ENCODE peak calls at places on chromosomes 12 and 14, in eight cellular contexts. One of them, this sample, is unnamed.

GRCh38 chr12:69042970-69043369 is 110.0 kb upstream of the CPM start:
- DNase-seq in lung: peak
- DNase-seq in NCI-H460: no peak
- DNase-seq in brain microvascular endothelial cell: no peak
- DNase-seq in G401: no peak
- DNase-seq in NCI-H1092: no peak
- DNase-seq in stimulated activated CD4-positive, alpha-beta T cell treated with anti-CD3 and anti-CD28 coated beads, Interleukin-2, amount 100 ng/mL, for 4 hours: no peak
- DNase-seq in mucosa of gallbladder: no peak
- DNase-seq in this sample: no peak

GRCh38 chr14:80364274-80364673 is 153.0 kb upstream of the DIO2 start:
- DNase-seq in brain microvascular endothelial cell: no peak
- DNase-seq in lung: no peak
- DNase-seq in NCI-H460: peak
- DNase-seq in G401: no peak
- DNase-seq in mucosa of gallbladder: no peak
- DNase-seq in NCI-H1092: peak
- DNase-seq in stimulated activated CD4-positive, alpha-beta T cell treated with anti-CD3 and anti-CD28 coated beads, Interleukin-2, amount 100 ng/mL, for 4 hours: no peak
- DNase-seq in this sample: no peak

GRCh38 chr12:107760207-107760816 is 625 bp downstream of the PRDM4 start:
- DNase-seq in stimulated activated CD4-positive, alpha-beta T cell treated with anti-CD3 and anti-CD28 coated beads, Interleukin-2, amount 100 ng/mL, for 4 hours: no peak
- DNase-seq in NCI-H460: no peak
- DNase-seq in mucosa of gallbladder: peak
- DNase-seq in NCI-H1092: peak
- DNase-seq in G401: peak
- DNase-seq in lung: peak
- DNase-seq in brain microvascular endothelial cell: no peak
- DNase-seq in this sample: peak

GRCh38 chr12:128761305-128761880 is 62.4 kb downstream of the SLC15A4 start:
- DNase-seq in lung: no peak
- DNase-seq in NCI-H460: no peak
- DNase-seq in mucosa of gallbladder: no peak
- DNase-seq in stimulated activated CD4-positive, alpha-beta T cell treated with anti-CD3 and anti-CD28 coated beads, Interleukin-2, amount 100 ng/mL, for 4 hours: no peak
- DNase-seq in NCI-H1092: no peak
- DNase-seq in brain microvascular endothelial cell: no peak
- DNase-seq in G401: peak
- DNase-seq in this sample: no peak

GRCh38 chr12:59076611-59077010 is 156.3 kb upstream of the LRIG3 start:
- DNase-seq in G401: no peak
- DNase-seq in stimulated activated CD4-positive, alpha-beta T cell treated with anti-CD3 and anti-CD28 coated beads, Interleukin-2, amount 100 ng/mL, for 4 hours: no peak
- DNase-seq in brain microvascular endothelial cell: no peak
- DNase-seq in NCI-H460: no peak
- DNase-seq in lung: no peak
- DNase-seq in NCI-H1092: no peak
- DNase-seq in mucosa of gallbladder: no peak
- DNase-seq in this sample: no peak

GRCh38 chr14:104416383-104416782 is 163.2 kb upstream of the C14orf180 start:
- DNase-seq in NCI-H1092: no peak
- DNase-seq in G401: no peak
- DNase-seq in NCI-H460: no peak
- DNase-seq in mucosa of gallbladder: no peak
- DNase-seq in stimulated activated CD4-positive, alpha-beta T cell treated with anti-CD3 and anti-CD28 coated beads, Interleukin-2, amount 100 ng/mL, for 4 hours: no peak
- DNase-seq in brain microvascular endothelial cell: no peak
- DNase-seq in lung: no peak
- DNase-seq in this sample: no peak

GRCh38 chr14:99587463-99588278 is 16.3 kb downstream of the CCDC85C start:
- DNase-seq in mucosa of gallbladder: no peak
- DNase-seq in NCI-H1092: no peak
- DNase-seq in lung: no peak
- DNase-seq in NCI-H460: no peak
- DNase-seq in G401: peak
- DNase-seq in stimulated activated CD4-positive, alpha-beta T cell treated with anti-CD3 and anti-CD28 coated beads, Interleukin-2, amount 100 ng/mL, for 4 hours: no peak
- DNase-seq in brain microvascular endothelial cell: no peak
- DNase-seq in this sample: no peak

GRCh38 chr12:3704512-3705348 is 48.2 kb downstream of the CRACR2A start:
- DNase-seq in G401: peak
- DNase-seq in NCI-H460: no peak
- DNase-seq in brain microvascular endothelial cell: peak
- DNase-seq in NCI-H1092: no peak
- DNase-seq in stimulated activated CD4-positive, alpha-beta T cell treated with anti-CD3 and anti-CD28 coated beads, Interleukin-2, amount 100 ng/mL, for 4 hours: no peak
- DNase-seq in mucosa of gallbladder: no peak
- DNase-seq in lung: no peak
- DNase-seq in this sample: no peak

GRCh38 chr14:23881292-23881691 is 72.3 kb upstream of the DHRS4 start:
- DNase-seq in NCI-H1092: no peak
- DNase-seq in brain microvascular endothelial cell: no peak
- DNase-seq in stimulated activated CD4-positive, alpha-beta T cell treated with anti-CD3 and anti-CD28 coated beads, Interleukin-2, amount 100 ng/mL, for 4 hours: no peak
- DNase-seq in NCI-H460: no peak
- DNase-seq in lung: no peak
- DNase-seq in G401: no peak
- DNase-seq in mucosa of gallbladder: no peak
- DNase-seq in this sample: no peak

GRCh38 chr12:110345176-110345651 is 58.3 kb downstream of the ANAPC7 start:
- DNase-seq in NCI-H460: no peak
- DNase-seq in brain microvascular endothelial cell: no peak
- DNase-seq in mucosa of gallbladder: peak
- DNase-seq in lung: no peak
- DNase-seq in G401: no peak
- DNase-seq in NCI-H1092: no peak
- DNase-seq in stimulated activated CD4-positive, alpha-beta T cell treated with anti-CD3 and anti-CD28 coated beads, Interleukin-2, amount 100 ng/mL, for 4 hours: no peak
- DNase-seq in this sample: no peak

GRCh38 chr14:71532349-71532748 is 399.9 kb upstream of the RGS6 start:
- DNase-seq in G401: no peak
- DNase-seq in NCI-H1092: no peak
- DNase-seq in mucosa of gallbladder: no peak
- DNase-seq in lung: no peak
- DNase-seq in stimulated activated CD4-positive, alpha-beta T cell treated with anti-CD3 and anti-CD28 coated beads, Interleukin-2, amount 100 ng/mL, for 4 hours: no peak
- DNase-seq in brain microvascular endothelial cell: peak
- DNase-seq in NCI-H460: no peak
- DNase-seq in this sample: no peak

GRCh38 chr12:58727526-58727925 is 192.8 kb downstream of the LRIG3 start:
- DNase-seq in lung: no peak
- DNase-seq in G401: no peak
- DNase-seq in brain microvascular endothelial cell: no peak
- DNase-seq in mucosa of gallbladder: no peak
- DNase-seq in NCI-H460: no peak
- DNase-seq in stimulated activated CD4-positive, alpha-beta T cell treated with anti-CD3 and anti-CD28 coated beads, Interleukin-2, amount 100 ng/mL, for 4 hours: no peak
- DNase-seq in NCI-H1092: no peak
- DNase-seq in this sample: no peak

GRCh38 chr12:68310370-68310769 is 21.8 kb downstream of the MDM1 start:
- DNase-seq in brain microvascular endothelial cell: peak
- DNase-seq in G401: no peak
- DNase-seq in NCI-H1092: no peak
- DNase-seq in lung: no peak
- DNase-seq in mucosa of gallbladder: no peak
- DNase-seq in NCI-H460: no peak
- DNase-seq in stimulated activated CD4-positive, alpha-beta T cell treated with anti-CD3 and anti-CD28 coated beads, Interleukin-2, amount 100 ng/mL, for 4 hours: no peak
- DNase-seq in this sample: no peak

GRCh38 chr12:120015313-120015712 is 26.3 kb downstream of the BICDL1 start:
- DNase-seq in NCI-H460: no peak
- DNase-seq in G401: no peak
- DNase-seq in brain microvascular endothelial cell: no peak
- DNase-seq in lung: no peak
- DNase-seq in stimulated activated CD4-positive, alpha-beta T cell treated with anti-CD3 and anti-CD28 coated beads, Interleukin-2, amount 100 ng/mL, for 4 hours: peak
- DNase-seq in NCI-H1092: no peak
- DNase-seq in mucosa of gallbladder: no peak
- DNase-seq in this sample: no peak

GRCh38 chr14:25048170-25049126 is 1.5 kb downstream of the STXBP6 start:
- DNase-seq in NCI-H1092: no peak
- DNase-seq in NCI-H460: no peak
- DNase-seq in mucosa of gallbladder: peak
- DNase-seq in stimulated activated CD4-positive, alpha-beta T cell treated with anti-CD3 and anti-CD28 coated beads, Interleukin-2, amount 100 ng/mL, for 4 hours: no peak
- DNase-seq in lung: no peak
- DNase-seq in brain microvascular endothelial cell: no peak
- DNase-seq in G401: no peak
- DNase-seq in this sample: no peak

GRCh38 chr14:58584383-58584782 is 53.4 kb upstream of the DACT1 start:
- DNase-seq in brain microvascular endothelial cell: no peak
- DNase-seq in G401: no peak
- DNase-seq in NCI-H460: no peak
- DNase-seq in NCI-H1092: no peak
- DNase-seq in stimulated activated CD4-positive, alpha-beta T cell treated with anti-CD3 and anti-CD28 coated beads, Interleukin-2, amount 100 ng/mL, for 4 hours: no peak
- DNase-seq in lung: no peak
- DNase-seq in mucosa of gallbladder: no peak
- DNase-seq in this sample: no peak

GRCh38 chr12:1047898-1048660 is 57.1 kb downstream of the ERC1 start:
- DNase-seq in lung: no peak
- DNase-seq in NCI-H1092: no peak
- DNase-seq in brain microvascular endothelial cell: no peak
- DNase-seq in G401: peak
- DNase-seq in stimulated activated CD4-positive, alpha-beta T cell treated with anti-CD3 and anti-CD28 coated beads, Interleukin-2, amount 100 ng/mL, for 4 hours: no peak
- DNase-seq in mucosa of gallbladder: no peak
- DNase-seq in NCI-H460: no peak
- DNase-seq in this sample: peak

GRCh38 chr12:114215766-114216165 is 190.2 kb downstream of the TBX5 start:
- DNase-seq in lung: no peak
- DNase-seq in mucosa of gallbladder: no peak
- DNase-seq in G401: no peak
- DNase-seq in NCI-H460: no peak
- DNase-seq in NCI-H1092: no peak
- DNase-seq in stimulated activated CD4-positive, alpha-beta T cell treated with anti-CD3 and anti-CD28 coated beads, Interleukin-2, amount 100 ng/mL, for 4 hours: no peak
- DNase-seq in brain microvascular endothelial cell: no peak
- DNase-seq in this sample: no peak

GRCh38 chr14:28772613-28773012 is 6.0 kb downstream of the FOXG1 start:
- DNase-seq in stimulated activated CD4-positive, alpha-beta T cell treated with anti-CD3 and anti-CD28 coated beads, Interleukin-2, amount 100 ng/mL, for 4 hours: no peak
- DNase-seq in G401: no peak
- DNase-seq in brain microvascular endothelial cell: no peak
- DNase-seq in NCI-H1092: peak
- DNase-seq in mucosa of gallbladder: no peak
- DNase-seq in lung: no peak
- DNase-seq in NCI-H460: no peak
- DNase-seq in this sample: no peak

GRCh38 chr14:50605776-50606175 is 45.8 kb downstream of the ATL1 start:
- DNase-seq in lung: no peak
- DNase-seq in NCI-H1092: no peak
- DNase-seq in G401: no peak
- DNase-seq in NCI-H460: no peak
- DNase-seq in brain microvascular endothelial cell: peak
- DNase-seq in stimulated activated CD4-positive, alpha-beta T cell treated with anti-CD3 and anti-CD28 coated beads, Interleukin-2, amount 100 ng/mL, for 4 hours: no peak
- DNase-seq in mucosa of gallbladder: no peak
- DNase-seq in this sample: no peak

GRCh38 chr14:65949711-65950516 is 536.3 kb upstream of the CCDC196 start:
- DNase-seq in G401: peak
- DNase-seq in mucosa of gallbladder: peak
- DNase-seq in stimulated activated CD4-positive, alpha-beta T cell treated with anti-CD3 and anti-CD28 coated beads, Interleukin-2, amount 100 ng/mL, for 4 hours: no peak
- DNase-seq in brain microvascular endothelial cell: peak
- DNase-seq in NCI-H460: no peak
- DNase-seq in lung: peak
- DNase-seq in NCI-H1092: peak
- DNase-seq in this sample: peak

GRCh38 chr14:101789222-101789621 is 27.7 kb downstream of the PPP2R5C start:
- DNase-seq in brain microvascular endothelial cell: no peak
- DNase-seq in stimulated activated CD4-positive, alpha-beta T cell treated with anti-CD3 and anti-CD28 coated beads, Interleukin-2, amount 100 ng/mL, for 4 hours: no peak
- DNase-seq in lung: no peak
- DNase-seq in NCI-H460: no peak
- DNase-seq in mucosa of gallbladder: no peak
- DNase-seq in G401: peak
- DNase-seq in NCI-H1092: no peak
- DNase-seq in this sample: peak

GRCh38 chr14:99314623-99315022 is 42.6 kb upstream of the BCL11B start:
- DNase-seq in mucosa of gallbladder: no peak
- DNase-seq in lung: no peak
- DNase-seq in brain microvascular endothelial cell: no peak
- DNase-seq in stimulated activated CD4-positive, alpha-beta T cell treated with anti-CD3 and anti-CD28 coated beads, Interleukin-2, amount 100 ng/mL, for 4 hours: no peak
- DNase-seq in G401: no peak
- DNase-seq in NCI-H460: no peak
- DNase-seq in NCI-H1092: no peak
- DNase-seq in this sample: no peak

GRCh38 chr14:101953151-101953550 is 11.2 kb upstream of the DYNC1H1 start:
- DNase-seq in stimulated activated CD4-positive, alpha-beta T cell treated with anti-CD3 and anti-CD28 coated beads, Interleukin-2, amount 100 ng/mL, for 4 hours: no peak
- DNase-seq in mucosa of gallbladder: no peak
- DNase-seq in lung: no peak
- DNase-seq in NCI-H1092: no peak
- DNase-seq in NCI-H460: no peak
- DNase-seq in brain microvascular endothelial cell: no peak
- DNase-seq in G401: no peak
- DNase-seq in this sample: peak

GRCh38 chr14:94636744-94637412 is 24.7 kb downstream of the SERPINA3 start:
- DNase-seq in G401: no peak
- DNase-seq in brain microvascular endothelial cell: peak
- DNase-seq in lung: no peak
- DNase-seq in NCI-H460: no peak
- DNase-seq in NCI-H1092: no peak
- DNase-seq in stimulated activated CD4-positive, alpha-beta T cell treated with anti-CD3 and anti-CD28 coated beads, Interleukin-2, amount 100 ng/mL, for 4 hours: no peak
- DNase-seq in mucosa of gallbladder: peak
- DNase-seq in this sample: no peak

GRCh38 chr14:55771242-55772025 is 191.4 kb downstream of the KTN1 start:
- DNase-seq in brain microvascular endothelial cell: no peak
- DNase-seq in NCI-H1092: no peak
- DNase-seq in stimulated activated CD4-positive, alpha-beta T cell treated with anti-CD3 and anti-CD28 coated beads, Interleukin-2, amount 100 ng/mL, for 4 hours: no peak
- DNase-seq in G401: no peak
- DNase-seq in mucosa of gallbladder: no peak
- DNase-seq in NCI-H460: no peak
- DNase-seq in lung: no peak
- DNase-seq in this sample: no peak

GRCh38 chr12:75086086-75087038 is 123.3 kb downstream of the KCNC2 start:
- DNase-seq in stimulated activated CD4-positive, alpha-beta T cell treated with anti-CD3 and anti-CD28 coated beads, Interleukin-2, amount 100 ng/mL, for 4 hours: no peak
- DNase-seq in NCI-H460: no peak
- DNase-seq in NCI-H1092: no peak
- DNase-seq in brain microvascular endothelial cell: peak
- DNase-seq in G401: peak
- DNase-seq in lung: no peak
- DNase-seq in mucosa of gallbladder: no peak
- DNase-seq in this sample: no peak

GRCh38 chr12:120453977-120454376 is 7.7 kb downstream of the GATC start:
- DNase-seq in brain microvascular endothelial cell: no peak
- DNase-seq in NCI-H460: peak
- DNase-seq in G401: no peak
- DNase-seq in lung: no peak
- DNase-seq in NCI-H1092: no peak
- DNase-seq in mucosa of gallbladder: no peak
- DNase-seq in stimulated activated CD4-positive, alpha-beta T cell treated with anti-CD3 and anti-CD28 coated beads, Interleukin-2, amount 100 ng/mL, for 4 hours: no peak
- DNase-seq in this sample: no peak

GRCh38 chr12:38744056-38744455 is 161.3 kb downstream of the CPNE8 start:
- DNase-seq in G401: no peak
- DNase-seq in NCI-H1092: no peak
- DNase-seq in brain microvascular endothelial cell: no peak
- DNase-seq in NCI-H460: no peak
- DNase-seq in stimulated activated CD4-positive, alpha-beta T cell treated with anti-CD3 and anti-CD28 coated beads, Interleukin-2, amount 100 ng/mL, for 4 hours: no peak
- DNase-seq in lung: no peak
- DNase-seq in mucosa of gallbladder: no peak
- DNase-seq in this sample: no peak

This sample was measured in BE2C.